ENCODE peak calls at places on chromosomes 7 and 10, in eight cellular contexts. G, A, N, V, C, X, H and K are unnamed samples.

GRCh38 chr10:76892766-76893479 is 744.7 kb downstream of the KCNMA1 start:
- DNase-seq in G (no peak), A (peak; percentile 11), N (no peak), V (no peak), C (no peak), X (no peak), H (no peak), K (no peak)

GRCh38 chr7:143352506-143353130 is 9.9 kb downstream of the FAM131B start:
- DNase-seq in G (no peak), A (no peak), N (no peak), V (no peak), C (no peak), X (peak; percentile 58), H (no peak), K (no peak)

GRCh38 chr10:112202561-112203241 is 19.1 kb upstream of the GPAM start:
- DNase-seq in G (no peak), A (no peak), N (peak; percentile 78), V (peak; percentile 78), C (peak; percentile 51), X (no peak), H (no peak), K (no peak)

GRCh38 chr10:21340341-21340740 is 185.1 kb downstream of the SKIDA1 start:
- DNase-seq in G (no peak), A (no peak), N (no peak), V (no peak), C (no peak), X (no peak), H (no peak), K (no peak)

GRCh38 chr7:85776691-85777363 is 590.0 kb upstream of the SEMA3D start:
- DNase-seq in G (no peak), A (no peak), N (no peak), V (no peak), C (no peak), X (no peak), H (no peak), K (no peak)

GRCh38 chr10:106023329-106023728 is 1141.2 kb downstream of the SORCS1 start:
- DNase-seq in G (no peak), A (no peak), N (no peak), V (no peak), C (no peak), X (no peak), H (no peak), K (no peak)

GRCh38 chr7:129918922-129919321 is 33.8 kb downstream of the UBE2H start:
- DNase-seq in G (no peak), A (no peak), N (no peak), V (no peak), C (no peak), X (no peak), H (no peak), K (no peak)

GRCh38 chr10:36725581-36726520 is 399.5 kb upstream of the ANKRD30A start:
- DNase-seq in G (peak; percentile 67), A (peak; percentile 50), N (peak; percentile 69), V (peak; percentile 91), C (no peak), X (no peak), H (peak; percentile 88), K (no peak)

GRCh38 chr7:112104153-112104552 is 102.0 kb downstream of the DOCK4 start:
- DNase-seq in G (no peak), A (no peak), N (no peak), V (no peak), C (no peak), X (no peak), H (no peak), K (no peak)

GRCh38 chr7:70569335-70569819 is 562.6 kb upstream of the GALNT17 start:
- DNase-seq in G (no peak), A (no peak), N (no peak), V (no peak), C (peak; percentile 6), X (no peak), H (no peak), K (no peak)

GRCh38 chr10:76085773-76086570 is 654.5 kb downstream of the LRMDA start:
- DNase-seq in G (no peak), A (no peak), N (no peak), V (no peak), C (no peak), X (no peak), H (no peak), K (no peak)

GRCh38 chr10:116286801-116287200 is 13.8 kb upstream of the GFRA1 start:
- DNase-seq in G (no peak), A (no peak), N (no peak), V (no peak), C (peak; percentile 11), X (no peak), H (no peak), K (no peak)

GRCh38 chr7:77674878-77675277 is 21.4 kb upstream of the RSBN1L start:
- DNase-seq in G (peak; percentile 70), A (peak; percentile 45), N (no peak), V (peak; percentile 96), C (peak; percentile 42), X (no peak), H (no peak), K (no peak)

GRCh38 chr7:4204530-4205165 is 477.4 kb upstream of the FOXK1 start:
- DNase-seq in G (no peak), A (peak; percentile 1), N (no peak), V (no peak), C (no peak), X (no peak), H (peak; percentile 87), K (no peak)

GRCh38 chr7:82413237-82413636 is 30.3 kb downstream of the CACNA2D1 start:
- DNase-seq in G (peak; percentile 46), A (no peak), N (no peak), V (no peak), C (no peak), X (no peak), H (peak; percentile 56), K (no peak)

GRCh38 chr10:103582331-103583123 is 89.0 kb downstream of the NEURL1 start:
- DNase-seq in G (no peak), A (no peak), N (no peak), V (no peak), C (no peak), X (no peak), H (no peak), K (no peak)

GRCh38 chr7:14846405-14846804 is 56.1 kb downstream of the DGKB start:
- DNase-seq in G (no peak), A (no peak), N (no peak), V (no peak), C (no peak), X (no peak), H (no peak), K (no peak)

GRCh38 chr7:6530626-6531491 is 20.4 kb downstream of the GRID2IP start:
- DNase-seq in G (no peak), A (no peak), N (no peak), V (no peak), C (peak; percentile 59), X (no peak), H (peak; percentile 92), K (no peak)

GRCh38 chr10:46992794-46993552 is 81.7 kb downstream of the PTPN20 start:
- DNase-seq in G (peak; percentile 53), A (peak; percentile 79), N (peak; percentile 42), V (peak; percentile 46), C (peak; percentile 17), X (no peak), H (peak; percentile 69), K (no peak)

GRCh38 chr7:130735273-130735716 is 1.3 kb upstream of the KLF14 start:
- DNase-seq in G (no peak), A (no peak), N (no peak), V (no peak), C (no peak), X (no peak), H (no peak), K (no peak)

GRCh38 chr10:34585422-34586115 is 229.5 kb downstream of the PARD3 start:
- DNase-seq in G (no peak), A (no peak), N (no peak), V (no peak), C (no peak), X (no peak), H (no peak), K (no peak)

GRCh38 chr7:129222064-129222463 is 2.8 kb upstream of the AHCYL2 start:
- DNase-seq in G (peak; percentile 44), A (peak; percentile 50), N (no peak), V (no peak), C (peak; percentile 46), X (no peak), H (no peak), K (no peak)

GRCh38 chr10:127919418-127920191 is 12.7 kb downstream of the PTPRE start:
- DNase-seq in G (peak; percentile 50), A (peak; percentile 71), N (peak; percentile 27), V (peak; percentile 33), C (no peak), X (no peak), H (peak; percentile 70), K (peak; percentile 63)

GRCh38 chr10:103911021-103911459 is 6.9 kb downstream of the STN1 start:
- DNase-seq in G (no peak), A (no peak), N (no peak), V (no peak), C (peak; percentile 55), X (no peak), H (no peak), K (no peak)

GRCh38 chr7:4486932-4487331 is 195.2 kb upstream of the FOXK1 start:
- DNase-seq in G (no peak), A (no peak), N (no peak), V (no peak), C (no peak), X (no peak), H (no peak), K (no peak)

DNA sequence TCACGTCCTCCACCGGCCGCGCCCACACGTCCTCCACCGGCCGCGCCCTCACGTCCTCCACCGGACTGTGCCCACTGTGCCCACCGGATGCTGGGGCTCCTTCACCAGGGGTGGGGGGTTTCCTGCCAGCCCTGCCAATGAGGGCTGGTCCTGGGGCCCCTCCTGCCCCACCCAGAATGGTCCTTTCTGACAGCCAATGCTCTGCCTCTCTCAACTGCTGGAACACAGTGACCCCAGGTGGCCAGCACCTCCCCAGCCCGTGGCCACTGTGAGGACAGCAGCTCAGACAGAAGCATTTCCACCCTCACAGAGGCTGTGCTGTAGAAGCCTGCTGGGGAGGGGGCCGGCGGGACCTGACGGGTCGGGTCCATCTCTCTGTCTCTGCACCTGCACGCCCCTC is 90.1 kb upstream of the DNAAF5 start:
- DNase-seq in G (peak; percentile 39), A (peak; percentile 47), N (no peak), V (no peak), C (no peak), X (no peak), H (no peak), K (no peak)
- TF ChIP-seq CTCF in G (peak; percentile 53), A (peak; percentile 57), N (no peak), V (peak; percentile 1), C (no peak), X (peak; percentile 24), H (peak; percentile 39), K (peak; percentile 56)

GRCh38 chr7:151013728-151014497 is 10.4 kb downstream of the ATG9B start:
- DNase-seq in G (peak; percentile 56), A (peak; percentile 67), N (no peak), V (no peak), C (peak; percentile 84), X (no peak), H (peak; percentile 93), K (no peak)
- TF ChIP-seq CTCF in G (no peak), A (peak; percentile 10), N (peak; percentile 29), V (peak; percentile 8), C (no peak), X (no peak), H (no peak), K (no peak)

GRCh38 chr7:2566890-2567662 is 8.3 kb downstream of the IQCE start:
- DNase-seq in G (no peak), A (no peak), N (no peak), V (no peak), C (peak; percentile 93), X (no peak), H (no peak), K (no peak)
- TF ChIP-seq CTCF in G (no peak), A (no peak), N (no peak), V (no peak), C (peak; percentile 50), X (no peak), H (no peak), K (no peak)

GRCh38 chr7:66522518-66522917 is 106.2 kb upstream of the KCTD7 start:
- DNase-seq in G (no peak), A (no peak), N (no peak), V (no peak), C (peak; percentile 32), X (no peak), H (no peak), K (no peak)
- TF ChIP-seq CTCF in G (peak; percentile 28), A (peak; percentile 22), N (peak; percentile 22), V (peak; percentile 39), C (peak; percentile 27), X (no peak), H (peak; percentile 60), K (peak; percentile 36)